ENCODE peak calls at places on chromosomes 16 and 17, in ten cellular contexts. R is HCT116; T is pancreas; D is CD4-positive, alpha-beta memory T cell; Y is left cardiac atrium; H is AML-193; Q is neural progenitor cell; O is glutamatergic neuron; M is ascending aorta; B is stimulated activated naive CD8-positive, alpha-beta T cell treated with anti-CD3 and anti-CD28 coated beads, Interleukin-15, amount 100 ng/mL, for 72 hours. E is an unnamed sample.
A peak's percentile ranks its signal among the peaks of the same experiment; 100 is the strongest.

GRCh38 chr16:84507011-84507982 is 2.8 kb upstream of the MEAK7 start:
- DNase-seq in R (no peak), T (no peak), D (no peak), Y (peak; percentile 26), H (no peak), Q (no peak), O (no peak), M (no peak), B (peak; percentile 37), E (peak; percentile 62)

GRCh38 chr16:22070361-22071351 is 21.7 kb upstream of the VWA3A start:
- DNase-seq in R (no peak), T (no peak), D (no peak), Y (no peak), H (no peak), Q (no peak), O (no peak), M (no peak), B (no peak), E (no peak)

GRCh38 chr16:70573451-70574121 is 50.0 kb downstream of the SF3B3 start:
- DNase-seq in R (no peak), T (no peak), D (no peak), Y (peak; percentile 47), H (no peak), Q (no peak), O (no peak), M (peak; percentile 74), B (no peak), E (peak; percentile 70)

GRCh38 chr17:75625813-75626486 is 7.3 kb upstream of the SMIM5 start:
- DNase-seq in R (no peak), T (no peak), D (no peak), Y (no peak), H (no peak), Q (peak; percentile 78), O (peak; percentile 72), M (no peak), B (no peak), E (no peak)

GRCh38 chr17:50763716-50764450 is 3.4 kb downstream of the ANKRD40CL start:
- DNase-seq in R (no peak), T (no peak), D (no peak), Y (no peak), H (no peak), Q (no peak), O (no peak), M (no peak), B (no peak), E (no peak)

GRCh38 chr17:71084219-71084618 is 914.9 kb downstream of the KCNJ2 start:
- DNase-seq in R (peak; percentile 69), T (peak; percentile 25), D (no peak), Y (peak; percentile 17), H (peak; percentile 4), Q (peak; percentile 71), O (peak; percentile 66), M (no peak), B (no peak), E (no peak)

GRCh38 chr17:7476474-7476873 is 3.0 kb downstream of the ZBTB4 start:
- DNase-seq in R (no peak), T (no peak), D (no peak), Y (no peak), H (no peak), Q (no peak), O (no peak), M (no peak), B (no peak), E (no peak)

GRCh38 chr16:72108353-72109102 is 14.9 kb downstream of the DHX38 start:
- DNase-seq in R (no peak), T (no peak), D (no peak), Y (no peak), H (no peak), Q (no peak), O (no peak), M (no peak), B (no peak), E (no peak)

GRCh38 chr16:50153648-50154368 is 702 bp downstream of the TENT4B start:
- DNase-seq in R (no peak), T (peak; percentile 21), D (no peak), Y (peak; percentile 46), H (no peak), Q (peak; percentile 46), O (peak; percentile 38), M (peak; percentile 68), B (no peak), E (peak; percentile 68)

GRCh38 chr17:33403194-33403593 is 110.1 kb upstream of the ASIC2 start:
- DNase-seq in R (no peak), T (no peak), D (no peak), Y (no peak), H (no peak), Q (no peak), O (no peak), M (no peak), B (no peak), E (no peak)

GRCh38 chr16:84913315-84913714 is 93.5 kb downstream of the CRISPLD2 start:
- DNase-seq in R (no peak), T (no peak), D (no peak), Y (peak; percentile 41), H (no peak), Q (no peak), O (peak; percentile 43), M (no peak), B (no peak), E (no peak)

GRCh38 chr17:35022536-35023063 is 40.9 kb downstream of the RFFL start:
- DNase-seq in R (no peak), T (peak; percentile 23), D (peak; percentile 61), Y (peak; percentile 86), H (peak; percentile 97), Q (no peak), O (no peak), M (peak; percentile 96), B (peak; percentile 63), E (peak; percentile 63)

GRCh38 chr16:19136549-19137196 is 22.9 kb downstream of the ITPRIPL2 start:
- DNase-seq in R (no peak), T (no peak), D (no peak), Y (no peak), H (no peak), Q (no peak), O (no peak), M (no peak), B (no peak), E (no peak)